ENCODE peak calls at places on chromosomes 13 and 19, in six cellular contexts. Q is neuronal stem cell, P is mesenchymal stem cell, Y is IMR-90, H is H1, Z is H9. E is an unnamed sample.

GRCh38 chr13:100825551-100825950 is 151.0 kb upstream of the TMTC4 start:
- DNase-seq in Q (no peak), P (no peak), Y (peak; percentile 24), H (no peak), Z (no peak), E (no peak)

GRCh38 chr19:49560358-49560900 is 19.9 kb downstream of the NOSIP start:
- DNase-seq in Q (no peak), P (no peak), Y (no peak), H (no peak), Z (peak; percentile 60), E (no peak)

GRCh38 chr13:76967031-76967430 is 18.7 kb downstream of the ACOD1 start:
- DNase-seq in Q (no peak), P (no peak), Y (no peak), H (no peak), Z (no peak), E (no peak)

GRCh38 chr13:106650690-106651205 is 82.8 kb upstream of the ARGLU1 start:
- DNase-seq in Q (no peak), P (no peak), Y (no peak), H (no peak), Z (no peak), E (no peak)

GRCh38 chr19:16316506-16316882 is 8.1 kb upstream of the KLF2 start:
- DNase-seq in Q (no peak), P (no peak), Y (no peak), H (no peak), Z (no peak), E (no peak)

GRCh38 chr13:74062933-74063332 is 71.3 kb downstream of the KLF12 start:
- DNase-seq in Q (no peak), P (peak; percentile 74), Y (peak; percentile 74), H (no peak), Z (no peak), E (no peak)

GRCh38 chr13:27022571-27023311 is 148.9 kb downstream of the USP12 start:
- DNase-seq in Q (no peak), P (peak; percentile 91), Y (peak; percentile 89), H (no peak), Z (peak; percentile 10), E (no peak)

GRCh38 chr19:55178781-55179569 is 1.1 kb downstream of the SYT5 start:
- DNase-seq in Q (peak; percentile 87), P (peak; percentile 91), Y (peak; percentile 77), H (peak; percentile 95), Z (peak; percentile 92), E (peak; percentile 54)

GRCh38 chr13:38670627-38671026 is 16.2 kb upstream of the FREM2 start:
- DNase-seq in Q (no peak), P (no peak), Y (peak; percentile 2), H (no peak), Z (no peak), E (peak; percentile 35)

GRCh38 chr19:48608798-48609263 is 2.3 kb downstream of the SPACA4 start:
- DNase-seq in Q (no peak), P (no peak), Y (no peak), H (peak; percentile 76), Z (peak; percentile 81), E (peak; percentile 33)

GRCh38 chr19:2014731-2015610 is 543 bp downstream of the BTBD2 start:
- DNase-seq in Q (peak; percentile 35), P (no peak), Y (no peak), H (no peak), Z (no peak), E (peak; percentile 37)

GRCh38 chr19:45560038-45560437 is 24.6 kb downstream of the OPA3 start:
- DNase-seq in Q (no peak), P (no peak), Y (no peak), H (no peak), Z (no peak), E (no peak)

DNA sequence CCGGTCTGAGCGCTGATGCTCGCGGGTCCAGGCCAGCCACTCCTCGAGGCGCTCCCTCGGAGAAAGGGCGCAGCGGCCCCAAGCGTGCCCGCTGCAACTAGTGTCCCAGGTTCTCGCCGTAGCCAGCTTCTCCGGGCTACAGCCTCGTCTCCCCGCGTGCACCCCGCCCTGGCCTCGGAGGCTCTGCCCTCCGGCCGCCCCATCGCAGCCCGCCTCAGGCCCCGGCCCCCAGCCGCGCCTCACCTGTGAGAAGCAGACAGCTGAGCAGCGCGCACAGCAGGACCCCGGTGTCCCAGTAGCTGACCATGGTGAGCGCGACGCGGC is 429 bp downstream of the FLT1 start:
- DNase-seq in Q (peak; percentile 21), P (peak; percentile 52), Y (no peak), H (no peak), Z (no peak), E (no peak)
- H3K18ac ChIP-seq in Q (peak overlapping the region; percentile 21), P (peak overlapping the region; percentile 64), Y (no peak overlapping the region), H (peak overlapping the region; percentile 16), Z (no peak overlapping the region), E (peak overlapping the region; percentile 9)

GRCh38 chr13:79227418-79227817 is 178.6 kb downstream of the RBM26 start:
- DNase-seq in Q (no peak), P (no peak), Y (no peak), H (no peak), Z (no peak), E (no peak)

GRCh38 chr13:79226938-79227337 is 179.1 kb downstream of the RBM26 start:
- DNase-seq in Q (no peak), P (no peak), Y (no peak), H (peak; percentile 50), Z (no peak), E (no peak)

GRCh38 chr13:79228972-79229371 is 177.1 kb downstream of the RBM26 start:
- DNase-seq in Q (no peak), P (no peak), Y (no peak), H (no peak), Z (no peak), E (peak; percentile 76)

GRCh38 chr13:79231887-79232286 is 174.2 kb downstream of the RBM26 start:
- DNase-seq in Q (no peak), P (no peak), Y (no peak), H (no peak), Z (no peak), E (no peak)

GRCh38 chr13:79229761-79230160 is 176.3 kb downstream of the RBM26 start:
- DNase-seq in Q (no peak), P (no peak), Y (no peak), H (no peak), Z (no peak), E (no peak)
- H4K91ac ChIP-seq in Q (no peak overlapping the region), P (no peak overlapping the region), Y (no peak overlapping the region), H (no peak overlapping the region), Z (no peak overlapping the region), E (no peak overlapping the region)

GRCh38 chr13:113023217-113023597 is 54.2 kb downstream of the MCF2L start:
- DNase-seq in Q (no peak), P (peak; percentile 5), Y (no peak), H (no peak), Z (no peak), E (no peak)

GRCh38 chr13:113022391-113023216 is 53.6 kb downstream of the MCF2L start:
- DNase-seq in Q (peak; percentile 95), P (peak; percentile 2), Y (no peak), H (no peak), Z (peak; percentile 66), E (peak; percentile 50)

GRCh38 chr13:113021811-113022210 is 52.8 kb downstream of the MCF2L start:
- DNase-seq in Q (no peak), P (no peak), Y (no peak), H (no peak), Z (no peak), E (no peak)

GRCh38 chr13:113024466-113024865 is 55.5 kb downstream of the MCF2L start:
- DNase-seq in Q (no peak), P (no peak), Y (no peak), H (no peak), Z (no peak), E (no peak)

DNA sequence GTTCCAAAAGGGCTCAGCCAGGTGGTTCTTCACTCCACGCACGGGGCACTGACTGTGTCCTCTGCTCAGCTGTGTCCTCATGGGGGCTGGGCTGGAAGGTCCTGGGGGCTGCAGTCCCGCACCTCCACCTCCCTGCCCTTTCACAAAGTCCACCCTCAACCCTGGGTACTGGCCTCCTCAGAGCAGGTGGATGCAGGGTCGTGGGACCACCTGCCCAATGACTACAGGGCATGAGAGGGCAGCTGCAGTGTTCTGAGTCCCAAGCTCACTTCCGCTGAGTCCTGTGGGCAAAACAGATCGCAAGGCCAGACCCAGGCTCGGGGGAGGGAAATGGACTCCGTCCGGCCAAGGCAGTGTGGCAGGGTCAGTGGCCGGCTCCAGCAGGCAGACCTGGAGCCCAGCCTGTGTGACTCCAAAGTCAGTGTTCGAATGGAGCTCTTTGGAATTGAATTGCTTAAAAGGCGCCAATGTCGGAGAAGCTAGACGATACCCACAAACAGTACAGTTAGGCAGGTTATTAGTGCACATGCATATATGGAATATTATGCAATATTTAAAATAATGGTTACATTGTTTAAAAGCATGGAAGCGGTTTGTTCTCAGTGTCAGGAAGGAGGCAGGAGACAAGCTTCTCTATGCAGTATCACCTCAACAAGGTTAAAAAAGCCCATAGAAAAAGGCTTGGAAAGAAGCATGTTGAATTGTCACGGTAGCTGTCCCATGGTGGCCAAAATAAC is 54.8 kb downstream of the MCF2L start:
- DNase-seq in Q (no peak), P (no peak), Y (no peak), H (no peak), Z (no peak), E (no peak)
- H2AK5ac ChIP-seq in Q (peak overlapping the region; percentile 99), P (no peak overlapping the region), Y (no peak overlapping the region), H (peak overlapping the region; percentile 78), Z (no peak overlapping the region), E (no peak overlapping the region)

GRCh38 chr13:94599877-94600276 is 1.8 kb upstream of the GPR180 start:
- DNase-seq in Q (no peak), P (no peak), Y (no peak), H (no peak), Z (no peak), E (no peak)

GRCh38 chr13:94595006-94595942 is 678 bp downstream of the TGDS start:
- DNase-seq in Q (peak; percentile 6), P (peak; percentile 53), Y (peak; percentile 30), H (no peak), Z (peak; percentile 45), E (peak; percentile 3)

GRCh38 chr13:94598281-94598680 is 2.3 kb upstream of the TGDS start:
- DNase-seq in Q (no peak), P (no peak), Y (peak; percentile 21), H (no peak), Z (no peak), E (no peak)

GRCh38 chr13:94596575-94596971 is 621 bp upstream of the TGDS start:
- DNase-seq in Q (no peak), P (no peak), Y (no peak), H (no peak), Z (no peak), E (no peak)

GRCh38 chr13:94595943-94596574 is at the start of gene TGDS:
- DNase-seq in Q (peak; percentile 84), P (peak; percentile 95), Y (peak; percentile 91), H (peak; percentile 87), Z (peak; percentile 95), E (peak; percentile 96)
- H3K18ac ChIP-seq in Q (peak within 1 kb of the TSS; percentile 95), P (peak within 1 kb of the TSS; percentile 74), Y (peak within 1 kb of the TSS; percentile 4), H (peak within 1 kb of the TSS; percentile 48), Z (peak within 1 kb of the TSS; percentile 5), E (peak within 1 kb of the TSS; percentile 85)

DNA sequence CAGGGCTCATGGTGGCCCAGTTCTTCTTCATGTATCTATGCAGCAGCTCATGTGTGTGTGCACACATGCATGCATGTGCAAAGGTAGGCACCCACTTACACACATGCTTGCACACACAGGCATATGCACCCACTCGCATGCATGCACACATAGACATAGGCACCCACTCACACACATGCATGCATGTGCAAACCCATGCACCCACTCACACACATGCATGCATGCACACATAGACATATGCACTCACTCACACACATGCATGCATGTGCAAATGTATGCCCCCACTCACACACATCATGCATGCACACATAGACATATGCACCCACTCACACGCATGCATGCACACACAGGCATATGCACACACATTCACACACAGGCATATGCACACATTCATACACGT is 64.1 kb upstream of the ARHGEF7 start:
- DNase-seq in Q (no peak), P (no peak), Y (no peak), H (no peak), Z (no peak), E (no peak)
- H4K91ac ChIP-seq in Q (no peak overlapping the region), P (peak overlapping the region; percentile 46), Y (no peak overlapping the region), H (no peak overlapping the region), Z (no peak overlapping the region), E (no peak overlapping the region)

E was measured in trophoblast cell.